ENCODE peak calls at places on chromosomes 6 and 20, in five cellular contexts. One of them, this sample, is unnamed.

GRCh38 chr6:20013485-20013884 is 176.3 kb downstream of the ID4 start:
- DNase-seq in HFF-Myc: no peak
- DNase-seq in CD8-positive, alpha-beta T cell: no peak
- DNase-seq in GM06990: no peak
- DNase-seq in body of pancreas: no peak
- DNase-seq in this sample: no peak

GRCh38 chr6:33208089-33208967 is at the start of gene RING1:
- DNase-seq in HFF-Myc: no peak
- DNase-seq in CD8-positive, alpha-beta T cell: peak; percentile 72
- DNase-seq in GM06990: peak; percentile 86
- DNase-seq in body of pancreas: peak; percentile 87
- DNase-seq in this sample: peak; percentile 86

GRCh38 chr20:62142252-62143117 is 709 bp downstream of the PSMA7 start:
- DNase-seq in HFF-Myc: no peak
- DNase-seq in CD8-positive, alpha-beta T cell: no peak
- DNase-seq in GM06990: peak; percentile 35
- DNase-seq in body of pancreas: peak; percentile 36
- DNase-seq in this sample: peak; percentile 19

GRCh38 chr20:44089987-44090674 is 96.9 kb downstream of the JPH2 start:
- DNase-seq in HFF-Myc: peak; percentile 44
- DNase-seq in CD8-positive, alpha-beta T cell: no peak
- DNase-seq in GM06990: no peak
- DNase-seq in body of pancreas: peak; percentile 65
- DNase-seq in this sample: peak; percentile 81

GRCh38 chr6:38554700-38555413 is 84.9 kb downstream of the BTBD9 start:
- DNase-seq in HFF-Myc: peak; percentile 11
- DNase-seq in CD8-positive, alpha-beta T cell: no peak
- DNase-seq in GM06990: no peak
- DNase-seq in body of pancreas: no peak
- DNase-seq in this sample: no peak

GRCh38 chr6:74785236-74785635 is 420.6 kb downstream of the COL12A1 start:
- DNase-seq in HFF-Myc: no peak
- DNase-seq in CD8-positive, alpha-beta T cell: no peak
- DNase-seq in GM06990: no peak
- DNase-seq in body of pancreas: no peak
- DNase-seq in this sample: no peak

GRCh38 chr6:71706523-71706922 is 179.8 kb upstream of the RIMS1 start:
- DNase-seq in HFF-Myc: no peak
- DNase-seq in CD8-positive, alpha-beta T cell: no peak
- DNase-seq in GM06990: no peak
- DNase-seq in body of pancreas: no peak
- DNase-seq in this sample: no peak

GRCh38 chr20:23362392-23363256 is 642 bp downstream of the GZF1 start:
- DNase-seq in HFF-Myc: no peak
- DNase-seq in CD8-positive, alpha-beta T cell: peak; percentile 6
- DNase-seq in GM06990: no peak
- DNase-seq in body of pancreas: peak; percentile 55
- DNase-seq in this sample: peak; percentile 57

GRCh38 chr20:16922834-16923233 is 174.7 kb downstream of the OTOR start:
- DNase-seq in HFF-Myc: peak; percentile 63
- DNase-seq in CD8-positive, alpha-beta T cell: no peak
- DNase-seq in GM06990: no peak
- DNase-seq in body of pancreas: no peak
- DNase-seq in this sample: no peak

GRCh38 chr20:37325206-37325605 is 20.7 kb upstream of the SRC start:
- DNase-seq in HFF-Myc: no peak
- DNase-seq in CD8-positive, alpha-beta T cell: no peak
- DNase-seq in GM06990: no peak
- DNase-seq in body of pancreas: no peak
- DNase-seq in this sample: no peak

GRCh38 chr6:3751019-3751729 is at the start of gene PXDC1:
- DNase-seq in HFF-Myc: no peak
- DNase-seq in CD8-positive, alpha-beta T cell: no peak
- DNase-seq in GM06990: no peak
- DNase-seq in body of pancreas: peak; percentile 35
- DNase-seq in this sample: peak; percentile 32

GRCh38 chr6:3750324-3751018 is 1.0 kb downstream of the PXDC1 start:
- DNase-seq in HFF-Myc: no peak
- DNase-seq in CD8-positive, alpha-beta T cell: no peak
- DNase-seq in GM06990: no peak
- DNase-seq in body of pancreas: peak; percentile 85
- DNase-seq in this sample: no peak

GRCh38 chr6:3753228-3753795 is 1.8 kb upstream of the PXDC1 start:
- DNase-seq in HFF-Myc: no peak
- DNase-seq in CD8-positive, alpha-beta T cell: no peak
- DNase-seq in GM06990: no peak
- DNase-seq in body of pancreas: no peak
- DNase-seq in this sample: no peak

GRCh38 chr6:3752538-3753227 is 1.2 kb upstream of the PXDC1 start:
- DNase-seq in HFF-Myc: no peak
- DNase-seq in CD8-positive, alpha-beta T cell: no peak
- DNase-seq in GM06990: no peak
- DNase-seq in body of pancreas: no peak
- DNase-seq in this sample: no peak

DNA sequence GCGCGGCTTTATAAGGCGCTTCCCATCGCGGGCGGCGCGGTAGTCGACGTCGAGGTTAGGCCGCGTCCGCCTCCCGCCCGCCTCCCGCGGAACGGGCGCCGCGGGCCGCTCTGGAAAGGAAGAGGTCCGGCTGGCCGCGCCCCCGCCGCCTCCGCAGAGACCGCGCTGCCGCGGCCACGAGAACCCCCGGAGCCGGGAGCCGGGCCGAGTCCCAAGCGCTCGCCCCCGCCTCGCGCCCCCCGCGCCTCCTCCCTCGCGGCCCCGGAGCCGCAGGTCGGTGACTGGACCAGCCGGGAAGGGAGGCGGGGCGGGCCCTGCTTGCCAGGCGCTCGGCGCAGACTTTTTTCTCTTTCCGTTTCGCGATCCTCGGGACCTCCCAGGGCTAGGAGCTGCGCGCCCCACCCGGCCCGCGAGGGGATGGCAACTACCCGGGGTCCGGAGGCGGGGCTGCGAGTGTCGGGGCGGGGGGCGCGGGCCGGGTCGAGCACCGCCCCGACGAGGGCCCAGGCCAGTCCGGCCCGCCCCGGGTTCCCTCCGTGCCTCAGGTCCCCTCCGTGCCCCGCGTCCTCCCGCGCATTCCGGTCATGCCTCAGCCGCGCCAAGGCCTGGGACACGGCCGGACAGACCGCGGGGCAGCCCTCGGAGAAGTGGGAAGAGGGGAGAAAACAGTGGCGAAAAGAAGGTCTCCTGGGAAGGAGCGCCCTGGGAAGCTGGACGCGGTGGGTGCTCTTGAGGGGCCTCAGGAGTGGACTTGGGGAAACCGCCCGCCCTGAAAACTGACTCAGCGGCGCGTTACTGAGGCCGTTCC is 421 bp upstream of the PXDC1 start:
- DNase-seq in HFF-Myc: no peak
- DNase-seq in CD8-positive, alpha-beta T cell: no peak
- DNase-seq in GM06990: peak; percentile 58
- DNase-seq in body of pancreas: peak; percentile 85
- DNase-seq in this sample: peak; percentile 75
- TF ChIP-seq CTCF in HFF-Myc: no peak
- TF ChIP-seq CTCF in CD8-positive, alpha-beta T cell: peak; percentile 19
- TF ChIP-seq CTCF in GM06990: peak; percentile 38
- TF ChIP-seq CTCF in body of pancreas: peak; percentile 12
- TF ChIP-seq CTCF in this sample: peak; percentile 39

GRCh38 chr20:2558581-2559301 is 22.4 kb downstream of the TMC2 start:
- DNase-seq in HFF-Myc: no peak
- DNase-seq in CD8-positive, alpha-beta T cell: no peak
- DNase-seq in GM06990: no peak
- DNase-seq in body of pancreas: peak; percentile 15
- DNase-seq in this sample: no peak
- H3K4me3 ChIP-seq in HFF-Myc: no peak overlapping the region
- H3K4me3 ChIP-seq in CD8-positive, alpha-beta T cell: peak overlapping the region; percentile 15
- H3K4me3 ChIP-seq in GM06990: no peak overlapping the region
- H3K4me3 ChIP-seq in body of pancreas: no peak overlapping the region
- H3K4me3 ChIP-seq in this sample: no peak overlapping the region

GRCh38 chr6:82363368-82364086 is at the start of gene TPBG:
- DNase-seq in HFF-Myc: peak; percentile 43
- DNase-seq in CD8-positive, alpha-beta T cell: no peak
- DNase-seq in GM06990: peak; percentile 69
- DNase-seq in body of pancreas: peak; percentile 58
- DNase-seq in this sample: peak; percentile 72

GRCh38 chr6:82362144-82362543 is 1.5 kb upstream of the TPBG start:
- DNase-seq in HFF-Myc: no peak
- DNase-seq in CD8-positive, alpha-beta T cell: no peak
- DNase-seq in GM06990: no peak
- DNase-seq in body of pancreas: no peak
- DNase-seq in this sample: no peak

GRCh38 chr6:82364087-82365010 is 732 bp downstream of the TPBG start:
- DNase-seq in HFF-Myc: no peak
- DNase-seq in CD8-positive, alpha-beta T cell: no peak
- DNase-seq in GM06990: peak; percentile 58
- DNase-seq in body of pancreas: peak; percentile 65
- DNase-seq in this sample: peak; percentile 60

GRCh38 chr6:82362868-82363267 is 749 bp upstream of the TPBG start:
- DNase-seq in HFF-Myc: peak; percentile 94
- DNase-seq in CD8-positive, alpha-beta T cell: no peak
- DNase-seq in GM06990: no peak
- DNase-seq in body of pancreas: no peak
- DNase-seq in this sample: no peak

GRCh38 chr6:82365011-82365751 is 1.6 kb downstream of the TPBG start:
- DNase-seq in HFF-Myc: no peak
- DNase-seq in CD8-positive, alpha-beta T cell: no peak
- DNase-seq in GM06990: peak; percentile 56
- DNase-seq in body of pancreas: peak; percentile 44
- DNase-seq in this sample: peak; percentile 26
- TF ChIP-seq CTCF in HFF-Myc: no peak
- TF ChIP-seq CTCF in CD8-positive, alpha-beta T cell: no peak
- TF ChIP-seq CTCF in GM06990: no peak
- TF ChIP-seq CTCF in body of pancreas: no peak
- TF ChIP-seq CTCF in this sample: no peak

DNA sequence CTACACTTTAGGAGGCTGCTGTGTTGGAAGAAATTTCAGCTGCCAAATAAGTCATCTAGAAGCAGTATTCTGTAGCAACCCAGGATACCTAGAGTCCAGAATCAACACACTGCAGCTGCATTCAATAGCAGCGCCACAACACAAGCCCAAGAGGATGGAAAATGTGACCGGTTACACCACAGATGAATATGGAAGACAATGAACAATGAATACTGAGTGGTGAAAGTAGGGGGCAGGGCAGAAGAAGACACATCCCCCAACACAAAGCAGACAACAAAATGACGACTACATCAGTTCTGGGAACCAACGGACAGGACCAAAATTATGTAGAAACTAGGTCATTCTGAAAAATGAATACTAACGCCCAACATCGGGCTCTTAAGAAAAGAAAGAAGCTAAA is 38.2 kb downstream of the KIF6 start:
- DNase-seq in HFF-Myc: no peak
- DNase-seq in CD8-positive, alpha-beta T cell: no peak
- DNase-seq in GM06990: no peak
- DNase-seq in body of pancreas: no peak
- DNase-seq in this sample: no peak
- H3K4me3 ChIP-seq in HFF-Myc: no peak overlapping the region
- H3K4me3 ChIP-seq in CD8-positive, alpha-beta T cell: no peak overlapping the region
- H3K4me3 ChIP-seq in GM06990: no peak overlapping the region
- H3K4me3 ChIP-seq in body of pancreas: no peak overlapping the region
- H3K4me3 ChIP-seq in this sample: no peak overlapping the region

GRCh38 chr20:39394461-39394860 is 432.3 kb downstream of the DHX35 start:
- DNase-seq in HFF-Myc: no peak
- DNase-seq in CD8-positive, alpha-beta T cell: no peak
- DNase-seq in GM06990: no peak
- DNase-seq in body of pancreas: no peak
- DNase-seq in this sample: no peak
- TF ChIP-seq CTCF in HFF-Myc: no peak
- TF ChIP-seq CTCF in CD8-positive, alpha-beta T cell: no peak
- TF ChIP-seq CTCF in GM06990: no peak
- TF ChIP-seq CTCF in body of pancreas: no peak
- TF ChIP-seq CTCF in this sample: no peak

GRCh38 chr6:137864812-137865508 is 2.1 kb upstream of the TNFAIP3 start:
- DNase-seq in HFF-Myc: no peak
- DNase-seq in CD8-positive, alpha-beta T cell: no peak
- DNase-seq in GM06990: no peak
- DNase-seq in body of pancreas: no peak
- DNase-seq in this sample: no peak
- H3K4me3 ChIP-seq in HFF-Myc: no peak overlapping the region
- H3K4me3 ChIP-seq in CD8-positive, alpha-beta T cell: no peak overlapping the region
- H3K4me3 ChIP-seq in GM06990: no peak overlapping the region
- H3K4me3 ChIP-seq in body of pancreas: no peak overlapping the region
- H3K4me3 ChIP-seq in this sample: no peak overlapping the region

This sample was measured in GM12865.